ENCODE peak calls at places on chromosomes 12 and 14, in seven cellular contexts. Z is Panc1, G is HepG2, J is K562, Y is HCT116, O is GM12878, P is H1. I is an unnamed sample.

GRCh38 chr14:72515779-72516770 is 377.8 kb downstream of the DPF3 start:
- DNase-seq in Z (no peak), G (no peak), J (no peak), Y (no peak), O (no peak), P (no peak), I (no peak)

GRCh38 chr12:93322784-93323183 is 54.9 kb upstream of the NUDT4 start:
- DNase-seq in Z (no peak), G (no peak), J (no peak), Y (no peak), O (no peak), P (no peak), I (no peak)

GRCh38 chr14:66514206-66514605 is 6.3 kb downstream of the GPHN start:
- DNase-seq in Z (no peak), G (no peak), J (no peak), Y (no peak), O (no peak), P (no peak), I (no peak)

GRCh38 chr14:39102265-39102968 is 618 bp downstream of the SEC23A start:
- DNase-seq in Z (no peak), G (peak; percentile 98), J (no peak), Y (no peak), O (no peak), P (no peak), I (no peak)

GRCh38 chr14:105094193-105094907 is 29.1 kb upstream of the GPR132 start:
- DNase-seq in Z (no peak), G (no peak), J (no peak), Y (no peak), O (no peak), P (no peak), I (no peak)

GRCh38 chr12:40342010-40342409 is 117.2 kb downstream of the LRRK2 start:
- DNase-seq in Z (no peak), G (no peak), J (no peak), Y (no peak), O (no peak), P (no peak), I (no peak)

GRCh38 chr14:63300854-63301253 is 17.9 kb downstream of the GPHB5 start:
- DNase-seq in Z (no peak), G (no peak), J (no peak), Y (no peak), O (no peak), P (no peak), I (no peak)

GRCh38 chr14:25943329-25943728 is 654.5 kb downstream of the NOVA1 start:
- DNase-seq in Z (no peak), G (no peak), J (no peak), Y (no peak), O (no peak), P (no peak), I (no peak)

GRCh38 chr12:120342156-120342555 is 14.6 kb upstream of the PLA2G1B start:
- DNase-seq in Z (no peak), G (no peak), J (no peak), Y (no peak), O (no peak), P (no peak), I (no peak)

GRCh38 chr12:113347892-113348291 is 10.5 kb upstream of the PLBD2 start:
- DNase-seq in Z (no peak), G (no peak), J (no peak), Y (no peak), O (no peak), P (no peak), I (no peak)

GRCh38 chr12:69266045-69266635 is 26.8 kb downstream of the CPSF6 start:
- DNase-seq in Z (peak; percentile 2), G (no peak), J (no peak), Y (no peak), O (no peak), P (no peak), I (no peak)

GRCh38 chr14:71089974-71090373 is 182.7 kb downstream of the PCNX1 start:
- DNase-seq in Z (no peak), G (no peak), J (no peak), Y (no peak), O (no peak), P (no peak), I (no peak)

GRCh38 chr12:57793920-57794319 is 11.3 kb downstream of the TSFM start:
- DNase-seq in Z (no peak), G (no peak), J (no peak), Y (no peak), O (no peak), P (no peak), I (no peak)

GRCh38 chr12:104635944-104636343 is 179.2 kb downstream of the CHST11 start:
- DNase-seq in Z (no peak), G (no peak), J (no peak), Y (no peak), O (no peak), P (no peak), I (no peak)

GRCh38 chr12:109563291-109564284 is 9.7 kb downstream of the MMAB start:
- DNase-seq in Z (no peak), G (no peak), J (no peak), Y (no peak), O (no peak), P (no peak), I (no peak)

GRCh38 chr12:96811083-96811482 is 96.0 kb upstream of the NEDD1 start:
- DNase-seq in Z (peak; percentile 8), G (peak; percentile 46), J (no peak), Y (no peak), O (no peak), P (no peak), I (no peak)

GRCh38 chr12:48296586-48297396 is 53.9 kb downstream of the ZNF641 start:
- DNase-seq in Z (peak; percentile 17), G (no peak), J (peak; percentile 58), Y (no peak), O (no peak), P (peak; percentile 47), I (peak; percentile 56)

GRCh38 chr12:92290016-92290685 is 144.5 kb upstream of the BTG1 start:
- DNase-seq in Z (no peak), G (no peak), J (no peak), Y (no peak), O (no peak), P (no peak), I (no peak)

GRCh38 chr14:38243696-38244250 is 12.1 kb downstream of the CLEC14A start:
- DNase-seq in Z (no peak), G (no peak), J (no peak), Y (no peak), O (no peak), P (no peak), I (no peak)

GRCh38 chr14:62081956-62082355 is 319.7 kb downstream of the SNAPC1 start:
- DNase-seq in Z (no peak), G (no peak), J (no peak), Y (no peak), O (no peak), P (no peak), I (no peak)

GRCh38 chr12:50082644-50083043 is 2.5 kb upstream of the SMARCD1 start:
- DNase-seq in Z (no peak), G (peak; percentile 89), J (no peak), Y (no peak), O (no peak), P (no peak), I (no peak)

GRCh38 chr12:105198961-105199360 is 37.0 kb downstream of the APPL2 start:
- DNase-seq in Z (no peak), G (peak; percentile 23), J (no peak), Y (no peak), O (no peak), P (no peak), I (no peak)

GRCh38 chr14:87617079-87617478 is 375.9 kb downstream of the GALC start:
- DNase-seq in Z (no peak), G (no peak), J (no peak), Y (no peak), O (no peak), P (no peak), I (no peak)

GRCh38 chr14:74018029-74018703 is 922 bp downstream of the ENTPD5 start:
- DNase-seq in Z (no peak), G (peak; percentile 32), J (no peak), Y (no peak), O (no peak), P (no peak), I (no peak)

GRCh38 chr12:79635676-79636075 is 55.1 kb downstream of the PAWR start:
- DNase-seq in Z (no peak), G (no peak), J (no peak), Y (no peak), O (no peak), P (no peak), I (no peak)

GRCh38 chr12:110600254-110600653 is 13.7 kb upstream of the TCTN1 start:
- DNase-seq in Z (no peak), G (peak; percentile 70), J (no peak), Y (peak; percentile 55), O (no peak), P (no peak), I (peak; percentile 30)
- TF ChIP-seq SIN3A in Z (no peak), G (no peak), J (no peak), Y (no peak), O (no peak), P (no peak), I (no peak)

DNA sequence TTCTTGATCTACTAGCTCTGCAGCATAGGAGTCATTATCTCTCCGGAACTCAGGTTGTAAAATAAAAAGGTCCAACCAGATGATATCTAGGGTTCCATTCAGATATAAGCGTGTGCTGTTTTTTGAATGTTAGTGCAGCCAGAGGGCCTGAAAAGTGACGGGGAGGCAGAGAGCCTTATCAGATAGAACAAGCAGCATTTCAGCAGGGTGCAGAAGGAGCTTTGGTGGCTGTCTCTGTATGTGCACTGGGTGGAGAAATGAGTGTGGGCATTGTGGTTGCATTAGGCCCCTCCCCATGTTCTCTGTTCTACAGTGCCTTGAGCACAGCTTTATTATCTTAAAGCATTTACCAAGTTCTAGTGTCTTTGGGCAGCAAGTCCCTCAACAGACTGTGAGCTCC is 275.1 kb downstream of the NRXN3 start:
- DNase-seq in Z (no peak), G (no peak), J (no peak), Y (no peak), O (no peak), P (no peak), I (peak; percentile 27)
- TF ChIP-seq SIN3A in Z (no peak), G (no peak), J (no peak), Y (no peak), O (no peak), P (no peak), I (no peak)

DNA sequence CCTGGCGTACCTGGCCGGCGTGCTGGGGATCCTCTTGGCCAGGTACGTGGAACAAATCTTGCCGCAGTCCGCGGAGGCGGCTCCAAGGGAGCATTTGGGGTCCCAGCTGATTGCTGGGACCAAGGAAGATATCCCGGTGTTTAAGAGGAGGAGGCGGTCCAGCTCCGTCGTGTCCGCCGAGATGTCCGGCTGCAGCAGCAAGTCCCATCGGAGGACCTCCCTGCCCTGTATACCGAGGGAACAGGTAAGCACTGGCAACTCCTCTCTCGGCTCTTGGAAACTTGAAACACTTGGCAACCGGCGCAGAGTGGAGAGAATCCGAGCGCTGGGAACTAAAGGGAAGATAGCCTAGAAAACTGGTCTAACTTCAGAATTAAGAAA is 1.7 kb downstream of the PDE3A start:
- DNase-seq in Z (no peak), G (no peak), J (no peak), Y (no peak), O (no peak), P (peak; percentile 9), I (peak; percentile 31)
- TF ChIP-seq SIN3A in Z (no peak), G (no peak), J (no peak), Y (no peak), O (no peak), P (no peak), I (no peak)

GRCh38 chr14:99573000-99573330 is 31.0 kb downstream of the CCDC85C start:
- DNase-seq in Z (no peak), G (no peak), J (no peak), Y (no peak), O (no peak), P (no peak), I (no peak)
- TF ChIP-seq SIN3A in Z (no peak), G (no peak), J (no peak), Y (no peak), O (no peak), P (no peak), I (no peak)

GRCh38 chr14:102390486-102390885 is 27.7 kb downstream of the TECPR2 start:
- DNase-seq in Z (no peak), G (no peak), J (no peak), Y (no peak), O (no peak), P (no peak), I (no peak)
- TF ChIP-seq SIN3A in Z (no peak), G (no peak), J (no peak), Y (no peak), O (no peak), P (no peak), I (no peak)